ENCODE peak calls at places on chromosomes 12 and 14, in eight cellular contexts. J is DMS53; A is H9; K is stimulated activated CD8-positive, alpha-beta memory T cell treated with anti-CD3 and anti-CD28 coated beads, Interleukin-15, amount 100 ng/mL, for 24 hours; O is Kasumi-1; E is endothelial cell of umbilical vein; U is HuH-7.5; R is activated naive CD8-positive, alpha-beta T cell treated with anti-CD3 and anti-CD28 coated beads, Interleukin-2, amount 50 U/mL, for 24 hours. C is an unnamed sample.

GRCh38 chr12:4278582-4278939 is 5.0 kb downstream of the CCND2 start:
- DNase-seq in J (peak; percentile 90), A (no peak), K (no peak), O (no peak), E (no peak), U (no peak), R (no peak), C (no peak)

GRCh38 chr14:90111895-90112534 is 50.2 kb downstream of the KCNK13 start:
- DNase-seq in J (peak; percentile 67), A (no peak), K (no peak), O (no peak), E (no peak), U (no peak), R (no peak), C (no peak)

GRCh38 chr12:52207895-52208294 is 16.1 kb upstream of the KRT80 start:
- DNase-seq in J (no peak), A (no peak), K (no peak), O (no peak), E (peak; percentile 22), U (no peak), R (no peak), C (no peak)

GRCh38 chr14:64841121-64841611 is 38.5 kb downstream of the SPTB start:
- DNase-seq in J (peak; percentile 45), A (peak; percentile 67), K (no peak), O (no peak), E (no peak), U (no peak), R (no peak), C (peak; percentile 29)

GRCh38 chr14:41051801-41052200 is 554.9 kb upstream of the LRFN5 start:
- DNase-seq in J (no peak), A (no peak), K (no peak), O (no peak), E (no peak), U (no peak), R (no peak), C (no peak)

GRCh38 chr14:100077441-100077840 is 12.2 kb downstream of the EVL start:
- DNase-seq in J (no peak), A (no peak), K (no peak), O (no peak), E (no peak), U (no peak), R (no peak), C (no peak)

GRCh38 chr12:56205445-56205844 is 16.2 kb upstream of the SMARCC2 start:
- DNase-seq in J (peak; percentile 15), A (no peak), K (no peak), O (peak; percentile 32), E (peak; percentile 65), U (no peak), R (no peak), C (no peak)

GRCh38 chr12:104536841-104537240 is 80.1 kb downstream of the CHST11 start:
- DNase-seq in J (no peak), A (no peak), K (no peak), O (no peak), E (no peak), U (no peak), R (no peak), C (no peak)

GRCh38 chr14:90061849-90062794 is at the start of gene KCNK13:
- DNase-seq in J (peak; percentile 63), A (peak; percentile 46), K (no peak), O (no peak), E (peak; percentile 9), U (no peak), R (peak; percentile 19), C (peak; percentile 25)

GRCh38 chr12:116539905-116540482 is 19.2 kb upstream of the MAP1LC3B2 start:
- DNase-seq in J (peak; percentile 90), A (peak; percentile 62), K (no peak), O (no peak), E (peak; percentile 14), U (no peak), R (no peak), C (no peak)

GRCh38 chr12:94636462-94637085 is 13.8 kb downstream of the TMCC3 start:
- DNase-seq in J (no peak), A (no peak), K (no peak), O (no peak), E (no peak), U (no peak), R (no peak), C (no peak)

GRCh38 chr12:76226956-76227355 is 121.3 kb downstream of the BBS10 start:
- DNase-seq in J (no peak), A (no peak), K (no peak), O (no peak), E (peak; percentile 6), U (no peak), R (no peak), C (no peak)

GRCh38 chr12:55715833-55716581 is at the start of gene BLOC1S1:
- DNase-seq in J (peak; percentile 98), A (peak; percentile 96), K (peak; percentile 93), O (peak; percentile 77), E (peak; percentile 84), U (peak; percentile 96), R (peak; percentile 96), C (peak; percentile 92)

GRCh38 chr12:132162508-132163031 is 18.3 kb downstream of the NOC4L start:
- DNase-seq in J (peak; percentile 34), A (no peak), K (no peak), O (peak; percentile 41), E (no peak), U (no peak), R (no peak), C (no peak)

GRCh38 chr12:6829532-6830220 is 1.5 kb downstream of the P3H3 start:
- DNase-seq in J (no peak), A (peak; percentile 78), K (no peak), O (peak; percentile 13), E (peak; percentile 72), U (peak; percentile 86), R (no peak), C (no peak)

GRCh38 chr12:121038861-121039654 is at the start of gene OASL:
- DNase-seq in J (peak; percentile 37), A (no peak), K (no peak), O (peak; percentile 61), E (peak; percentile 20), U (no peak), R (peak; percentile 53), C (no peak)

GRCh38 chr12:5259523-5259922 is 172.4 kb upstream of the NTF3 start:
- DNase-seq in J (no peak), A (no peak), K (no peak), O (no peak), E (no peak), U (no peak), R (no peak), C (no peak)

GRCh38 chr14:55477680-55478079 is 37.3 kb upstream of the TBPL2 start:
- DNase-seq in J (no peak), A (no peak), K (no peak), O (no peak), E (no peak), U (no peak), R (no peak), C (no peak)

GRCh38 chr12:119417440-119417839 is 82.9 kb downstream of the CCDC60 start:
- DNase-seq in J (peak; percentile 44), A (no peak), K (no peak), O (no peak), E (no peak), U (no peak), R (no peak), C (no peak)

GRCh38 chr12:114668151-114668891 is 15.7 kb downstream of the TBX3 start:
- DNase-seq in J (peak; percentile 78), A (peak; percentile 95), K (no peak), O (peak; percentile 17), E (peak; percentile 38), U (peak; percentile 90), R (peak; percentile 35), C (peak; percentile 78)

GRCh38 chr12:75611041-75611440 is 99.6 kb upstream of the KRR1 start:
- DNase-seq in J (peak; percentile 32), A (peak; percentile 43), K (no peak), O (no peak), E (no peak), U (no peak), R (no peak), C (no peak)

GRCh38 chr12:109804820-109805761 is 28.1 kb downstream of the TRPV4 start:
- DNase-seq in J (peak; percentile 72), A (peak; percentile 77), K (peak; percentile 38), O (peak; percentile 55), E (peak; percentile 53), U (peak; percentile 87), R (peak; percentile 67), C (peak; percentile 83)

GRCh38 chr14:68403191-68403781 is 389.6 kb downstream of the ZFP36L1 start:
- DNase-seq in J (no peak), A (no peak), K (no peak), O (no peak), E (peak; percentile 84), U (no peak), R (no peak), C (no peak)

GRCh38 chr14:35915185-35915584 is 89.0 kb downstream of the BRMS1L start:
- DNase-seq in J (no peak), A (no peak), K (no peak), O (no peak), E (no peak), U (no peak), R (no peak), C (no peak)

GRCh38 chr14:103909531-103910261 is 18.6 kb upstream of the TDRD9 start:
- DNase-seq in J (no peak), A (no peak), K (no peak), O (no peak), E (no peak), U (no peak), R (no peak), C (no peak)

GRCh38 chr12:47281667-47282171 is 202.0 kb upstream of the AMIGO2 start:
- DNase-seq in J (no peak), A (no peak), K (no peak), O (no peak), E (no peak), U (no peak), R (no peak), C (no peak)

GRCh38 chr14:77559381-77559780 is 57.1 kb downstream of the SPTLC2 start:
- DNase-seq in J (no peak), A (no peak), K (no peak), O (no peak), E (peak; percentile 71), U (no peak), R (no peak), C (no peak)

GRCh38 chr14:99233222-99234035 is 38.6 kb downstream of the BCL11B start:
- DNase-seq in J (no peak), A (no peak), K (no peak), O (no peak), E (no peak), U (no peak), R (no peak), C (no peak)

GRCh38 chr14:99138999-99139865 is 132.8 kb downstream of the BCL11B start:
- DNase-seq in J (no peak), A (no peak), K (no peak), O (no peak), E (no peak), U (no peak), R (no peak), C (no peak)

GRCh38 chr14:99174081-99174851 is 97.7 kb downstream of the BCL11B start:
- DNase-seq in J (no peak), A (peak; percentile 85), K (no peak), O (no peak), E (no peak), U (no peak), R (no peak), C (no peak)

GRCh38 chr12:121800694-121801600 is 2.9 kb upstream of the SETD1B start:
- DNase-seq in J (peak; percentile 90), A (peak; percentile 76), K (no peak), O (peak; percentile 16), E (peak; percentile 53), U (no peak), R (peak; percentile 75), C (peak; percentile 50)

GRCh38 chr12:30926243-30927209 is at the start of gene TSPAN11:
- DNase-seq in J (peak; percentile 85), A (peak; percentile 76), K (no peak), O (peak; percentile 10), E (peak; percentile 48), U (peak; percentile 41), R (peak; percentile 18), C (peak; percentile 57)

GRCh38 chr14:103896578-103896977 is 31.7 kb upstream of the TDRD9 start:
- DNase-seq in J (no peak), A (no peak), K (no peak), O (no peak), E (no peak), U (no peak), R (no peak), C (no peak)

C was measured in HEK293T.